ENCODE peak calls at places on chromosomes 13 and 19, in eight cellular contexts. W is cardiac fibroblast; G is AG09309; L is fibroblast of lung; U is uterus; N is right atrium auricular region; A is CD8-positive, alpha-beta T cell; H is PC-3. S is an unnamed sample.
A peak's percentile ranks its signal among the peaks of the same experiment; 100 is the strongest.

GRCh38 chr13:40059540-40060232 is 404.2 kb downstream of the COG6 start:
- DNase-seq in N (no peak), W (peak; percentile 63), G (no peak), U (no peak), A (no peak), L (peak; percentile 54), H (no peak), S (peak; percentile 91)

GRCh38 chr19:19447536-19448237 is 42.2 kb downstream of the GATAD2A start:
- DNase-seq in N (no peak), G (no peak), A (peak; percentile 54), H (no peak), L (no peak), W (no peak), U (no peak), S (no peak)

GRCh38 chr13:44796597-44797517 is 192.4 kb downstream of the NUFIP1 start:
- DNase-seq in U (no peak), H (no peak), A (no peak), W (no peak), L (no peak), G (no peak), N (no peak), S (no peak)

GRCh38 chr13:45086484-45086883 is 33.8 kb upstream of the GTF2F2 start:
- DNase-seq in U (no peak), G (peak; percentile 62), H (peak; percentile 69), A (no peak), N (no peak), L (no peak), W (peak; percentile 6), S (no peak)

GRCh38 chr19:6271721-6272410 is 7.9 kb downstream of the MLLT1 start:
- DNase-seq in A (no peak), H (peak; percentile 30), N (peak; percentile 90), W (peak; percentile 71), L (peak; percentile 74), U (peak; percentile 91), G (peak; percentile 46), S (peak; percentile 31)

GRCh38 chr19:17244618-17245534 is 843 bp downstream of the NR2F6 start:
- DNase-seq in H (no peak), A (no peak), N (no peak), U (no peak), G (no peak), W (no peak), L (no peak), S (peak; percentile 40)

GRCh38 chr13:81770868-81771505 is 1430.1 kb upstream of the SPRY2 start:
- DNase-seq in L (no peak), H (no peak), W (no peak), N (no peak), G (no peak), U (no peak), A (no peak), S (no peak)

GRCh38 chr19:13839193-13839937 is 37.6 kb upstream of the NANOS3 start:
- DNase-seq in A (peak; percentile 77), L (peak; percentile 72), G (no peak), U (peak; percentile 86), H (peak; percentile 94), W (peak; percentile 93), N (peak; percentile 90), S (peak; percentile 67)

GRCh38 chr13:72204291-72204690 is 337.3 kb upstream of the DACH1 start:
- DNase-seq in L (peak; percentile 70), G (no peak), H (peak; percentile 61), A (no peak), N (no peak), U (no peak), W (peak; percentile 26), S (peak; percentile 75)

GRCh38 chr19:42269518-42270345 is 680 bp downstream of the CIC start:
- DNase-seq in A (no peak), G (no peak), W (peak; percentile 20), L (no peak), H (no peak), U (peak; percentile 46), N (no peak), S (no peak)

GRCh38 chr13:106318941-106319411 is 216.5 kb downstream of the EFNB2 start:
- DNase-seq in G (peak; percentile 82), N (no peak), H (peak; percentile 84), L (peak; percentile 87), W (peak; percentile 95), A (no peak), U (peak; percentile 21), S (peak; percentile 98)

GRCh38 chr19:29001006-29001921 is 211.7 kb downstream of the UQCRFS1 start:
- DNase-seq in G (no peak), H (no peak), N (no peak), L (no peak), A (no peak), U (no peak), W (no peak), S (no peak)

GRCh38 chr19:55212447-55212846 is 3.1 kb upstream of the PTPRH start:
- DNase-seq in H (peak; percentile 95), A (peak; percentile 58), G (no peak), N (no peak), U (no peak), W (peak; percentile 24), L (no peak), S (peak; percentile 29)

GRCh38 chr13:49371943-49372636 is 71.8 kb downstream of the CAB39L start:
- DNase-seq in W (no peak), N (no peak), U (no peak), A (no peak), L (no peak), H (peak; percentile 63), G (no peak), S (no peak)

GRCh38 chr19:13839938-13840750 is 36.8 kb upstream of the NANOS3 start:
- DNase-seq in W (peak; percentile 73), U (peak; percentile 62), H (peak; percentile 95), G (no peak), N (no peak), A (no peak), L (no peak), S (peak; percentile 74)

GRCh38 chr19:31502536-31503170 is 153.4 kb upstream of the TSHZ3 start:
- DNase-seq in U (no peak), G (no peak), A (no peak), L (no peak), H (no peak), W (no peak), N (peak; percentile 50), S (no peak)

GRCh38 chr19:54319049-54319448 is 6.1 kb upstream of the LILRA5 start:
- DNase-seq in U (no peak), H (no peak), W (no peak), N (no peak), G (no peak), A (no peak), L (no peak), S (no peak)

GRCh38 chr13:75705395-75705794 is 69.3 kb downstream of the LMO7 start:
- DNase-seq in U (no peak), G (peak; percentile 49), N (no peak), W (peak; percentile 88), L (peak; percentile 59), A (no peak), H (peak; percentile 90), S (peak; percentile 97)

GRCh38 chr13:25177012-25177411 is 4.9 kb upstream of the AMER2 start:
- DNase-seq in L (no peak), H (no peak), W (no peak), G (no peak), A (no peak), U (no peak), N (no peak), S (no peak)

GRCh38 chr13:81017525-81018152 is 676.7 kb upstream of the SPRY2 start:
- DNase-seq in A (no peak), G (peak; percentile 2), H (peak; percentile 61), U (no peak), W (peak; percentile 75), L (peak; percentile 77), N (no peak), S (peak; percentile 64)

GRCh38 chr13:71864094-71864980 is 2.7 kb downstream of the DACH1 start:
- DNase-seq in G (no peak), U (peak; percentile 49), L (peak; percentile 43), A (no peak), N (no peak), W (peak; percentile 14), H (no peak), S (peak; percentile 29)

DNA sequence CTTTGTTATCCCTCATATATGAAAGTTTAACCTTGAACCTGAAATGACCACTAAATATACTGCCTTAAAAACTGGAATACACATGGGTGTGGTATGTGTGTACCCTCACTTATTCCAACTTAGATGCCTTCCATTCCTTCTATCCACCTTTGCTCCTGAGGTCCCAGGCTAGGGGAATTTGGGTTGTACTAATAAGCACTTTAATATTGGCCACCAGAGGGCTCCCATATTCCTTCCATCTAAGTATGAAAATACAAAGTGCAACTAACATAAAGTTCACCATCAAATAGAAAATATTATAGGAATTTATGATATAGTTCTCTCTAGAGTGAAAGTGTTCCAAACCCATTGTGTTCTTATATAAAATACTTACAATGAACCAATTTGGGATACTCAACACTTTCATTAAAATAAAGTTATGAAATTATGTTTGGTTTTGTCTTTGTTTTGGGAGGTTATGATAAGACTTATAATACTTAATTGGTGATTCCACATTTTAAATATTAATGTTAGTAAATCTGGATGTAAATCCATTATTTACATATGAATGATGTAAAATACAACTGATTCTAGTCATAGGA is 62.3 kb downstream of the ITGBL1 start:
- DNase-seq in W (peak; percentile 89), H (peak; percentile 75), L (peak; percentile 86), U (no peak), A (no peak), G (no peak), N (no peak), S (peak; percentile 75)
- TF ChIP-seq CTCF in W (peak; percentile 65), H (peak; percentile 77), L (peak; percentile 67), U (peak; percentile 29), A (peak; percentile 60), G (peak; percentile 63), N (peak; percentile 37), S (peak; percentile 72)

DNA sequence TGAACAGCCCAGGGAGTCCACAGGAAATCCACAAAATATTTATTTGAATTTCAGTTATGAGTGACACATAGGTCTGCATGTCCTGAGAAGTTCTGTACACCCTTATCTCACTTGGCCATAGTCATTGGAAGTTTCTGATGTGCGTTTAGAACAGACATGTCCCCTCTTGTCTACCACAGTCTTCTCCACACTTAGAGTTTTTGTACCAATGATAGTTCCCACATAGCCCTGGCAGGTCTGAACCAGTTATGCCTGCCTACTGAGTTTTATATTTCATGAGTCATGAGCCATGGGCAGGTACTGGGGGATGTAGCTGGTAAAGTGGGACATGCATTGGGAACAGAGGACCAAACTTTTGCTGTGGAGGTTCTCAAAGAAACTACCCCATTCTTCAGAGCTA is 11.3 kb downstream of the ZNF132 start:
- DNase-seq in N (no peak), U (no peak), H (no peak), A (no peak), W (no peak), G (no peak), L (no peak), S (peak; percentile 97)
- H3K4me3 ChIP-seq in N (no peak overlapping the region), U (no peak overlapping the region), H (no peak overlapping the region), A (no peak overlapping the region), W (no peak overlapping the region), G (no peak overlapping the region), L (no peak overlapping the region), S (no peak overlapping the region)

DNA sequence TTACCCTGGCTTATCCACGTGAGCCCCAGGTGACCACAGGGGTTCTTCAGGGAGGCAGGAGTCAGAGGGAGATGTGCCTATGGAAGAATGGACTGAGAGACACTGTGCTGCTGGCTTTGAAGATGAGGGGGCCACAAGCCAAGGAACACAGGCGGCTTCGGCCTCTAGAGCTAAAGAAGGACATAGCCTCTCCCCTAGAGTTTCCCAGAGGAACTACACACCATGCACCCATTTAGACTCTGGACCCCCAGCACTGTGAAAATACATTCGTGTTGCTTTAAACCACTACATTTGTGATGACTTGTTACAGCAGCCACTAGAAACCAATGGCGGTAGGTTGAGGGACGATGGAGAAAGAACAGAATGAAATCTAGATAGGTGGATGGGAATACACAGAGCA is 13.7 kb upstream of the ATF5 start:
- DNase-seq in A (no peak), N (no peak), U (no peak), G (no peak), H (no peak), L (no peak), W (no peak), S (no peak)
- TF ChIP-seq CTCF in A (no peak), N (no peak), U (no peak), G (no peak), H (peak; percentile 46), L (no peak), W (peak; percentile 29), S (peak; percentile 12)

GRCh38 chr19:39156230-39156890 is 30.8 kb downstream of the PAK4 start:
- DNase-seq in U (no peak), W (no peak), L (no peak), N (no peak), G (no peak), H (peak; percentile 25), A (no peak), S (peak; percentile 27)
- H3K4me3 ChIP-seq in U (no peak overlapping the region), W (no peak overlapping the region), L (no peak overlapping the region), N (no peak overlapping the region), G (peak overlapping the region; percentile 29), H (no peak overlapping the region), A (no peak overlapping the region), S (peak overlapping the region; percentile 30)